ENCODE peak calls at places on chromosomes 1 and 21, in five cellular contexts. E is CD4-positive, CD25-positive, alpha-beta regulatory T cell; O is sigmoid colon; H is pancreas; S is OCI-LY7. B is an unnamed sample.

GRCh38 chr21:36150192-36150711 is 6.4 kb upstream of the DOP1B start:
- DNase-seq in O (peak), H (no peak), S (peak), E (no peak), B (no peak)

GRCh38 chr1:18962121-18962721 is 5.7 kb upstream of the IFFO2 start:
- DNase-seq in O (peak), E (no peak), S (no peak), H (peak), B (peak)

GRCh38 chr1:208880433-208881100 is 636.4 kb upstream of the PLXNA2 start:
- DNase-seq in H (no peak), E (no peak), O (no peak), S (no peak), B (no peak)

GRCh38 chr1:145707183-145707867 is at the start of gene PDZK1:
- DNase-seq in O (no peak), E (no peak), S (no peak), H (peak), B (peak)

GRCh38 chr1:11207898-11208611 is 18.9 kb downstream of the ANGPTL7 start:
- DNase-seq in E (no peak), H (no peak), S (no peak), O (peak), B (no peak)

GRCh38 chr1:24694380-24694843 is 50.8 kb upstream of the CLIC4 start:
- DNase-seq in E (no peak), O (peak), S (peak), H (no peak), B (no peak)

GRCh38 chr1:93678491-93678890 is 3.1 kb downstream of the BCAR3 start:
- DNase-seq in S (no peak), O (no peak), H (no peak), E (no peak), B (no peak)

GRCh38 chr1:87449348-87449963 is 120.8 kb downstream of the LMO4 start:
- DNase-seq in S (peak), O (peak), E (no peak), H (peak), B (no peak)

GRCh38 chr1:108719253-108719652 is 6.5 kb downstream of the FNDC7 start:
- DNase-seq in H (no peak), E (no peak), S (no peak), O (no peak), B (no peak)

GRCh38 chr1:86537928-86538695 is 8.8 kb upstream of the CLCA4 start:
- DNase-seq in O (no peak), H (no peak), E (no peak), S (no peak), B (no peak)

GRCh38 chr1:39410915-39411436 is 80.5 kb upstream of the BMP8A start:
- DNase-seq in O (peak), S (peak), H (peak), E (peak), B (peak)

GRCh38 chr1:51293898-51294515 is 36.4 kb downstream of the TTC39A start:
- DNase-seq in H (peak), O (no peak), S (no peak), E (no peak), B (no peak)

GRCh38 chr1:108860190-108860907 is 3.5 kb upstream of the AKNAD1 start:
- DNase-seq in S (no peak), H (no peak), E (no peak), O (no peak), B (no peak)

GRCh38 chr1:32361674-32362473 is 411 bp downstream of the FAM229A start:
- DNase-seq in O (peak), H (peak), E (no peak), S (no peak), B (peak)

GRCh38 chr1:109827986-109828385 is 64.3 kb upstream of the EPS8L3 start:
- DNase-seq in H (no peak), E (no peak), S (no peak), O (no peak), B (no peak)

GRCh38 chr1:56933161-56933560 is 32.7 kb downstream of the C8B start:
- DNase-seq in S (no peak), O (no peak), E (no peak), H (no peak), B (no peak)

GRCh38 chr1:167629681-167630567 is at the start of gene RCSD1:
- DNase-seq in S (peak), H (no peak), O (no peak), E (peak), B (peak)

GRCh38 chr1:21280011-21280471 is 10.2 kb downstream of the ECE1 start:
- DNase-seq in H (no peak), O (no peak), E (no peak), S (no peak), B (no peak)

GRCh38 chr1:235074335-235075120 is 54.1 kb downstream of the TOMM20 start:
- DNase-seq in S (peak), E (no peak), H (peak), O (peak), B (peak)

GRCh38 chr1:16146888-16147614 is 8.8 kb downstream of the EPHA2 start:
- DNase-seq in S (no peak), H (no peak), O (no peak), E (no peak), B (no peak)

GRCh38 chr1:74674278-74675048 is 871 bp upstream of the ERICH3 start:
- DNase-seq in E (no peak), S (no peak), H (no peak), O (no peak), B (no peak)

GRCh38 chr1:23343246-23344110 is 606 bp downstream of the HNRNPR start:
- DNase-seq in H (no peak), O (peak), E (no peak), S (peak), B (no peak)

DNA sequence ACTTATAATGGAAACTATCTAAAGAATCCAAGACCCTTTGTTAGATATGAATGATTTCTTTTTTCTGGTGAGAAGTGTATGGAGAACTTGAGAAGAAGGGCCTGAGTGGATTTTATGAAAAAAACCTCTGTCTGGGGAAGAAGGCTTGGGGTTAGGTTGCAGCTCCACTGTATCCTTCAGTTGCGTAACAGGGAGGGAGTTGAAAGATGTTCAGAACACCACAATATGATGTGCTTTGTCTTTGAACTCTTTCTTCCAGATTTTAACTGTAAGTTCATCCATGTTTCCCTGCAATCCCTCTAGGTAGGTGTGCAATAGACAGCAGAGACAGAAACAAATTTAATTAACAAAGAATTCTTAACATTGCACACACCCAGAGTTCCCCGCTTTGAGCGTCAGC is 125.8 kb upstream of the NFIA start:
- DNase-seq in E (no peak), H (no peak), O (no peak), S (no peak), B (no peak)
- H3K4me3 ChIP-seq in E (no peak), H (no peak), O (no peak), S (no peak), B (no peak)

GRCh38 chr1:40694353-40694874 is 2.9 kb downstream of the NFYC start:
- DNase-seq in S (no peak), H (no peak), E (no peak), O (no peak), B (no peak)

GRCh38 chr1:40693425-40693824 is 1.9 kb downstream of the NFYC start:
- DNase-seq in H (no peak), S (no peak), O (no peak), E (no peak), B (no peak)

GRCh38 chr1:40697436-40697835 is 5.9 kb downstream of the NFYC start:
- DNase-seq in O (no peak), S (no peak), H (no peak), E (no peak), B (no peak)

GRCh38 chr1:40699787-40700186 is 8.3 kb downstream of the NFYC start:
- DNase-seq in H (no peak), S (no peak), E (no peak), O (no peak), B (no peak)

GRCh38 chr1:40696294-40696693 is 4.8 kb downstream of the NFYC start:
- DNase-seq in O (no peak), E (no peak), H (no peak), S (no peak), B (no peak)
- H3K4me3 ChIP-seq in O (no peak), E (no peak), H (no peak), S (no peak), B (no peak)

GRCh38 chr1:28812669-28813468 is 899 bp downstream of the OPRD1 start:
- DNase-seq in E (no peak), H (no peak), O (no peak), S (no peak), B (no peak)
- H3K4me3 ChIP-seq in E (no peak), H (no peak), O (no peak), S (no peak), B (no peak)

GRCh38 chr1:65791860-65792670 is 630 bp upstream of the PDE4B start:
- DNase-seq in S (no peak), E (no peak), H (no peak), O (peak), B (peak)
- H3K4me3 ChIP-seq in S (no peak), E (no peak), H (no peak), O (peak), B (no peak)

GRCh38 chr1:204359131-204359473 is 627 bp downstream of the PLEKHA6 start:
- DNase-seq in E (no peak), O (peak), S (no peak), H (no peak), B (no peak)

GRCh38 chr1:204360314-204360713 is 585 bp upstream of the PLEKHA6 start:
- DNase-seq in S (no peak), E (no peak), H (no peak), O (no peak), B (no peak)

GRCh38 chr1:204358605-204359004 is 1.1 kb downstream of the PLEKHA6 start:
- DNase-seq in S (no peak), E (no peak), H (no peak), O (peak), B (no peak)

GRCh38 chr1:204358145-204358544 is 1.6 kb downstream of the PLEKHA6 start:
- DNase-seq in H (no peak), S (no peak), E (no peak), O (no peak), B (no peak)

DNA sequence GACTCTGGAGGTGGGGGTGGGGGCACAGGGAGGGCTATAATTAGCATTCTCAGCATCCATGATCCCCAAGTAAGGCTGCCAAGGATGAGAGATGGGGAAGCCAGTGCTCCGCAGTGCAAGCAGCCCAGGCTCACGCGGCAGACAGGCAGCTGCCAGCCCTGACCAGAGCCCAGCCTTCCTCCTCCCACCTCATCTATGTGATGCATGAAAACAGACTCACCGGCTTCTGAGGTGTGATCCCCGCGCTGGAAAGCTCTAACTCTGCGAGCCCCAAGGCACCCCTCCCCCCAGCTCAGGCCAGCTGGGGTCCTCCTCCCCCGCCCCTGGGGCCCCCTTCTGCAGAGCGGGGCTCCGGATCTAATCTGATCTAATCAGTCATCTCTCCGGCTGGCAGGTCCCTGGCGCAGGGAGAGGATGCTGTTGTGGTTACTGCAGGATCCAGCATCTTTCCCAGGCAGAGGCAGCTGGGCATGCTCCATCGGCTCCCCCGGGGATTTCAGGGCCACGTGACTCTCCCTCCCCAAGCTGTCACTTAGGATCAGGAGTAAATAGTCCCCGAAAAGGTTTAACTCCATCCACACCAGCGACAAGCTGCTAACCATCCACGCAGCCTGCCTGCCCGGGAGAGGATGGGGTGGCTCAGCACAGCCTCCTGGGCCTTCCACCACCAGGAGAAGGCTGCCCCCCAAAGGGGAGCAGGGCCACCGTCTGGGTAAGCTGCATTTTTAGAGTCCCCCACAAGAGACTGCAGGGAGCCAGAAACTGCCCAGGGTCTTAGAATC is at the start of gene PLEKHA6:
- DNase-seq in S (no peak), E (no peak), O (peak), H (no peak), B (peak)
- H3K4me3 ChIP-seq in S (no peak), E (no peak), O (peak), H (no peak), B (no peak)

GRCh38 chr1:42952353-42953001 is 6.2 kb downstream of the SLC2A1 start:
- DNase-seq in E (no peak), H (no peak), S (peak), O (no peak), B (peak)
- H3K4me3 ChIP-seq in E (peak), H (no peak), S (peak), O (no peak), B (no peak)

GRCh38 chr21:34199121-34199910 is 125.9 kb downstream of the MRPS6 start:
- DNase-seq in O (no peak), E (no peak), H (no peak), S (no peak), B (no peak)
- H3K4me3 ChIP-seq in O (no peak), E (peak), H (no peak), S (no peak), B (no peak)

GRCh38 chr1:111407297-111407696 is 20.2 kb downstream of the OVGP1 start:
- DNase-seq in E (no peak), S (peak), H (no peak), O (no peak), B (no peak)

GRCh38 chr1:111402083-111402482 is 25.5 kb downstream of the OVGP1 start:
- DNase-seq in O (no peak), E (no peak), H (no peak), S (no peak), B (no peak)

GRCh38 chr1:111404588-111404987 is 22.9 kb downstream of the OVGP1 start:
- DNase-seq in E (no peak), O (no peak), S (peak), H (no peak), B (no peak)

GRCh38 chr1:111406325-111406768 is 21.2 kb downstream of the OVGP1 start:
- DNase-seq in S (peak), O (no peak), H (peak), E (peak), B (no peak)
- H3K4me3 ChIP-seq in S (peak), O (no peak), H (no peak), E (peak), B (no peak)